ENCODE peak calls at places on chromosomes 7 and 10, in ten cellular contexts. W, E, L, F, Q, U, O, P, D and B are unnamed samples.

GRCh38 chr7:43535810-43536585 is 46.9 kb upstream of the STK17A start:
- DNase-seq in D (peak; percentile 97), E (peak; percentile 87), U (no peak), F (peak; percentile 85), Q (no peak), P (no peak), O (peak; percentile 57), W (no peak), L (peak; percentile 92), B (peak; percentile 88)

GRCh38 chr10:99534939-99535763 is 2.4 kb downstream of the NKX2-3 start:
- DNase-seq in U (no peak), Q (no peak), O (peak; percentile 52), P (peak; percentile 50), D (no peak), E (no peak), W (no peak), L (peak; percentile 39), F (no peak), B (no peak)

GRCh38 chr7:107982918-107983389 is 20.0 kb downstream of the LAMB1 start:
- DNase-seq in Q (peak; percentile 37), P (no peak), O (peak; percentile 52), U (no peak), D (no peak), F (no peak), L (peak; percentile 81), W (no peak), E (peak; percentile 70), B (no peak)

GRCh38 chr7:95596183-95597135 is at the start of gene PDK4:
- DNase-seq in L (peak; percentile 67), U (no peak), D (peak; percentile 78), P (no peak), W (peak; percentile 84), F (peak; percentile 42), E (peak; percentile 10), O (peak; percentile 73), Q (no peak), B (peak; percentile 15)

GRCh38 chr10:70835895-70836294 is 20.1 kb downstream of the SGPL1 start:
- DNase-seq in E (no peak), F (peak; percentile 59), Q (no peak), D (peak; percentile 76), O (no peak), W (no peak), L (peak; percentile 82), U (no peak), P (no peak), B (no peak)

GRCh38 chr7:48089415-48089975 is 430 bp downstream of the UPP1 start:
- DNase-seq in F (no peak), P (no peak), E (no peak), U (no peak), O (peak; percentile 51), Q (peak; percentile 70), D (peak; percentile 34), W (peak; percentile 67), L (peak; percentile 29), B (no peak)

GRCh38 chr7:80359476-80359875 is 152.4 kb downstream of the GNAT3 start:
- DNase-seq in U (no peak), D (no peak), L (no peak), P (no peak), F (no peak), Q (no peak), O (no peak), E (no peak), W (no peak), B (no peak)

GRCh38 chr10:1605121-1605520 is 132.2 kb downstream of the ADARB2 start:
- DNase-seq in D (no peak), L (no peak), P (no peak), E (no peak), F (no peak), O (no peak), W (no peak), U (no peak), Q (no peak), B (no peak)

GRCh38 chr10:88456730-88457129 is 126.4 kb downstream of the RNLS start:
- DNase-seq in W (no peak), Q (no peak), L (peak; percentile 64), D (peak; percentile 89), F (no peak), U (no peak), E (peak; percentile 51), O (no peak), P (no peak), B (peak; percentile 30)